ENCODE peak calls at places on chromosomes 2 and 18, in four cellular contexts. One of them, this sample, is unnamed.

GRCh38 chr2:44707945-44708645 is 233.4 kb upstream of the SIX3 start:
- DNase-seq in neural progenitor cell: peak; percentile 36
- DNase-seq in A549: no peak
- DNase-seq in sigmoid colon: no peak
- DNase-seq in this sample: no peak

GRCh38 chr18:26468931-26469340 is 79.4 kb downstream of the KCTD1 start:
- DNase-seq in neural progenitor cell: peak; percentile 69
- DNase-seq in A549: peak; percentile 65
- DNase-seq in sigmoid colon: no peak
- DNase-seq in this sample: peak; percentile 46

GRCh38 chr2:205865794-205866490 is 183.6 kb downstream of the NRP2 start:
- DNase-seq in neural progenitor cell: no peak
- DNase-seq in A549: no peak
- DNase-seq in sigmoid colon: peak; percentile 70
- DNase-seq in this sample: no peak

GRCh38 chr2:48295421-48295820 is 234.5 kb upstream of the STON1 start:
- DNase-seq in neural progenitor cell: no peak
- DNase-seq in A549: no peak
- DNase-seq in sigmoid colon: no peak
- DNase-seq in this sample: no peak

GRCh38 chr2:143841935-143842334 is 678.0 kb downstream of the ZEB2 start:
- DNase-seq in neural progenitor cell: peak; percentile 21
- DNase-seq in A549: peak; percentile 4
- DNase-seq in sigmoid colon: no peak
- DNase-seq in this sample: no peak

GRCh38 chr2:165594935-165595255 is 125.4 kb downstream of the CSRNP3 start:
- DNase-seq in neural progenitor cell: no peak
- DNase-seq in A549: no peak
- DNase-seq in sigmoid colon: no peak
- DNase-seq in this sample: peak; percentile 21

GRCh38 chr2:63632382-63632781 is 43.6 kb downstream of the MDH1 start:
- DNase-seq in neural progenitor cell: no peak
- DNase-seq in A549: no peak
- DNase-seq in sigmoid colon: no peak
- DNase-seq in this sample: no peak

GRCh38 chr2:217370391-217370790 is 510.5 kb upstream of the TNP1 start:
- DNase-seq in neural progenitor cell: no peak
- DNase-seq in A549: peak; percentile 23
- DNase-seq in sigmoid colon: no peak
- DNase-seq in this sample: no peak

GRCh38 chr2:230930928-230931555 is 6.0 kb upstream of the GPR55 start:
- DNase-seq in neural progenitor cell: no peak
- DNase-seq in A549: no peak
- DNase-seq in sigmoid colon: peak; percentile 25
- DNase-seq in this sample: no peak

GRCh38 chr2:204472375-204472774 is 72.9 kb upstream of the PARD3B start:
- DNase-seq in neural progenitor cell: no peak
- DNase-seq in A549: no peak
- DNase-seq in sigmoid colon: no peak
- DNase-seq in this sample: no peak

GRCh38 chr18:13392029-13392750 is 173.6 kb downstream of the LDLRAD4 start:
- DNase-seq in neural progenitor cell: no peak
- DNase-seq in A549: no peak
- DNase-seq in sigmoid colon: peak; percentile 59
- DNase-seq in this sample: no peak

GRCh38 chr18:12947355-12948054 is at the start of gene SEH1L:
- DNase-seq in neural progenitor cell: peak; percentile 99
- DNase-seq in A549: peak; percentile 98
- DNase-seq in sigmoid colon: peak; percentile 100
- DNase-seq in this sample: peak; percentile 98

GRCh38 chr2:166764216-166764615 is 124.1 kb upstream of the XIRP2 start:
- DNase-seq in neural progenitor cell: peak; percentile 20
- DNase-seq in A549: no peak
- DNase-seq in sigmoid colon: no peak
- DNase-seq in this sample: no peak

GRCh38 chr2:85703329-85703728 is 9.2 kb downstream of the GNLY start:
- DNase-seq in neural progenitor cell: no peak
- DNase-seq in A549: no peak
- DNase-seq in sigmoid colon: no peak
- DNase-seq in this sample: no peak
- TF ChIP-seq CTCF in neural progenitor cell: no peak
- TF ChIP-seq CTCF in A549: no peak
- TF ChIP-seq CTCF in sigmoid colon: no peak
- TF ChIP-seq CTCF in this sample: no peak

DNA sequence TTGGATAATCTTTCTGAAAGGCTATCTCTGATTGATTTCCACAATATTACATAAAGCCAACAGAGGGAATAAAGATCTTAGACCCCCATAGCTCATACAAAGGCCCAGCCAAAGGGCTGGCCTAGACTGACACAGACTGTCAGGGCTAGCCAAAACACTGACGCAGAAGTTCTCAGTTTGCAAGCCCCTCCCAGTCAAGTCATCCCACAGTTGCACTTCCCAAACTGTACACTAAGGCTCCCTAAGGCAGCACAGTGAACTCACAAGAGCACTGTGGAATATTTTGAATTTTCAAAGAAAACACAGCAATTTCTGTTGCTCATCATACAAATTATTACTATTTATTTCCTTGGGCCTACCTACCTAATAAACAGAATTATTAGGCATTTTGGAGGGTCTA is 244.9 kb downstream of the SP3 start:
- DNase-seq in neural progenitor cell: no peak
- DNase-seq in A549: no peak
- DNase-seq in sigmoid colon: no peak
- DNase-seq in this sample: no peak
- TF ChIP-seq CTCF in neural progenitor cell: no peak
- TF ChIP-seq CTCF in A549: no peak
- TF ChIP-seq CTCF in sigmoid colon: no peak
- TF ChIP-seq CTCF in this sample: no peak

DNA sequence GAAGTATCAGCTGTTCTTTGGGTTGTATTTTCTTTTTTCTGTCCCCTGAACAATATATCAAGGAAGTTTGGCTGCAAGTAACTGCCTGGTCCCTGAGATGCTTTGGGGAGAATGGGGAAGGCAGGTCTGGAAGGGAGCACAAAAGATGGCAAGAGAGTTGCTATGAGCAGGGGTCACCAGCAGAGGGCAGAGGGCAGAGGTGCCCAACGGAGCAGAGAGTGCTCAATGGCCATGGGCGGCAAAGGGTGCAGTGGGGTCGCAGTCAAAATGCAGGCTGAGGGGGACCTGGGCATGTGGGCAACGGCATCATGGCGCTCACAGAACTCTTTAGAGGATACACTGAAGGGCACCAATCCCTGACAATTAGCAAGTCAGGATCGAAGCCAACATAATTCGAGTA is 107.7 kb upstream of the ATP8B1 start:
- DNase-seq in neural progenitor cell: peak; percentile 31
- DNase-seq in A549: no peak
- DNase-seq in sigmoid colon: no peak
- DNase-seq in this sample: peak; percentile 25
- TF ChIP-seq CTCF in neural progenitor cell: peak; percentile 59
- TF ChIP-seq CTCF in A549: peak; percentile 14
- TF ChIP-seq CTCF in sigmoid colon: no peak
- TF ChIP-seq CTCF in this sample: peak; percentile 58

GRCh38 chr18:35040638-35040987 is 600 bp upstream of the MAPRE2 start:
- DNase-seq in neural progenitor cell: no peak
- DNase-seq in A549: no peak
- DNase-seq in sigmoid colon: no peak
- DNase-seq in this sample: no peak
- TF ChIP-seq CTCF in neural progenitor cell: no peak
- TF ChIP-seq CTCF in A549: no peak
- TF ChIP-seq CTCF in sigmoid colon: no peak
- TF ChIP-seq CTCF in this sample: no peak

GRCh38 chr18:23133860-23134779 is 1.2 kb upstream of the CABLES1 start:
- DNase-seq in neural progenitor cell: peak; percentile 41
- DNase-seq in A549: peak; percentile 76
- DNase-seq in sigmoid colon: no peak
- DNase-seq in this sample: peak; percentile 90
- TF ChIP-seq CTCF in neural progenitor cell: no peak
- TF ChIP-seq CTCF in A549: no peak
- TF ChIP-seq CTCF in sigmoid colon: no peak
- TF ChIP-seq CTCF in this sample: no peak

GRCh38 chr2:9657731-9658130 is 26.9 kb upstream of the YWHAQ start:
- DNase-seq in neural progenitor cell: no peak
- DNase-seq in A549: peak; percentile 41
- DNase-seq in sigmoid colon: no peak
- DNase-seq in this sample: no peak
- TF ChIP-seq CTCF in neural progenitor cell: no peak
- TF ChIP-seq CTCF in A549: no peak
- TF ChIP-seq CTCF in sigmoid colon: no peak
- TF ChIP-seq CTCF in this sample: no peak

GRCh38 chr18:48777737-48778111 is 173.0 kb downstream of the SMAD7 start:
- DNase-seq in neural progenitor cell: no peak
- DNase-seq in A549: no peak
- DNase-seq in sigmoid colon: no peak
- DNase-seq in this sample: no peak
- TF ChIP-seq CTCF in neural progenitor cell: no peak
- TF ChIP-seq CTCF in A549: no peak
- TF ChIP-seq CTCF in sigmoid colon: no peak
- TF ChIP-seq CTCF in this sample: no peak

GRCh38 chr2:81324046-81324445 is 1019.5 kb upstream of the LRRTM1 start:
- DNase-seq in neural progenitor cell: peak; percentile 62
- DNase-seq in A549: peak; percentile 5
- DNase-seq in sigmoid colon: no peak
- DNase-seq in this sample: no peak
- TF ChIP-seq CTCF in neural progenitor cell: peak; percentile 64
- TF ChIP-seq CTCF in A549: no peak
- TF ChIP-seq CTCF in sigmoid colon: no peak
- TF ChIP-seq CTCF in this sample: peak; percentile 44

GRCh38 chr2:127694986-127695385 is 6.3 kb upstream of the SFT2D3 start:
- DNase-seq in neural progenitor cell: no peak
- DNase-seq in A549: no peak
- DNase-seq in sigmoid colon: no peak
- DNase-seq in this sample: no peak

GRCh38 chr2:127698553-127699355 is 2.5 kb upstream of the SFT2D3 start:
- DNase-seq in neural progenitor cell: no peak
- DNase-seq in A549: no peak
- DNase-seq in sigmoid colon: no peak
- DNase-seq in this sample: no peak

GRCh38 chr2:127697482-127698180 is 3.7 kb upstream of the SFT2D3 start:
- DNase-seq in neural progenitor cell: no peak
- DNase-seq in A549: no peak
- DNase-seq in sigmoid colon: no peak
- DNase-seq in this sample: no peak

GRCh38 chr2:127700527-127701192 is 637 bp upstream of the SFT2D3 start:
- DNase-seq in neural progenitor cell: peak; percentile 77
- DNase-seq in A549: peak; percentile 91
- DNase-seq in sigmoid colon: peak; percentile 82
- DNase-seq in this sample: peak; percentile 70

DNA sequence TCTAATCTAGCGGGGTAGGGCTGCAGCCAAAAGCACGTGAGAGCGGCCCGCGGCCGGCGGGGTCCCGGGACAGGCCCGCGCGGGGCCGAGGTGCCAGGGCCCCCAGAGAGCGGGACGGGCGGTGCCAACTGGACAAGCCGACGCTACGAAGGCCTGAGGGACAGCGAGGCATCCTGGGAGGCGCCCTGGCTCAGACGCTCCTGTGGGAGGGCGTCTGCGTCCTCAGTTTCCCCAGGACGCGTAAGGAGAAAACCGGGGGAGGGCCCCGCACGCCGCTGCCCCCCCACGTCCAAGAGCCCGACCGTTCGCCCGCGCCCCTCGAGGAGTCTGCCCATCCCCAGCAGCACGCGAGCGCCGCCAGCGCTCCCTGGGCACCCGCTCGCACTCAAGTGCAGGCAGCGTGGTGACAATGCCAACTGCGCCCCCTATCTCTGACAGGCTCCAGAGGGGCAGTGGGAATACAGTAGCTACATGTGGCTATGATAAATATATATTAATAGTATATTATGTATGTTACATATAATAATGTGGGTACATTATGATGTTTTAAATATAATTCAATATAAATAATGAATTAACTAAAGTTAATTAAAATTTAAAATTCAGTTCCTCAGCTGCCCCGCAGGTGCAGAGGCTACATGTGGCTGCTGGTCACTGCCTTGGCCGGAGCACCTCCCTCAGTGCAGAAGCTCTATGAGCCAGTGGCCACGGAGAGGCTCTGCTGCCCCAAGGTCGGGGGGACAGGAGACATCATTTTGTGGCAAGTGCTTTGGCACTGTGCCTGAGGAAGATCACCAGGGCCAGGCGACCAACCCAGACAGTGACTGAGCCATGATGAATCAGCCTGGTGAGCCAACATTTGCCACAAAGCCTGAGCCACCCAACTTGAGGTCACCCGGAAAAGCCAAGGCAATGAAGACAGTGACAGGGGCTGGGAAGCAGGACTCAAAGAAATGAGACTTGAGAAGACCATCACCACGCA is 5.5 kb upstream of the SFT2D3 start:
- DNase-seq in neural progenitor cell: peak; percentile 83
- DNase-seq in A549: peak; percentile 80
- DNase-seq in sigmoid colon: peak; percentile 87
- DNase-seq in this sample: peak; percentile 52
- TF ChIP-seq CTCF in neural progenitor cell: peak; percentile 73
- TF ChIP-seq CTCF in A549: peak; percentile 88
- TF ChIP-seq CTCF in sigmoid colon: peak; percentile 70
- TF ChIP-seq CTCF in this sample: peak; percentile 53

This sample was measured in GM13977.